ENCODE peak calls at places on chromosome 17, in six cellular contexts. J is NCI-H1092 treated with DMSO at 0.1 percent for 48 hours; Q is neuronal stem cell; R is COR-L47; H is AG04449; I is activated naive CD4-positive, alpha-beta T cell treated with anti-CD3 and anti-CD28 coated beads, Interleukin-2, amount 50 U/mL, for 16 hours. V is an unnamed sample.

GRCh38 chr17:28901866-28902818 is 737 bp downstream of the DHRS13 start:
- DNase-seq in R (peak; percentile 70), J (peak; percentile 67), Q (peak; percentile 45), H (no peak), I (peak; percentile 60), V (peak; percentile 94)

GRCh38 chr17:32732900-32733299 is 144.0 kb downstream of the MYO1D start:
- DNase-seq in I (no peak), Q (no peak), H (no peak), R (no peak), J (no peak), V (no peak)

GRCh38 chr17:1298616-1299015 is 19.2 kb downstream of the TRARG1 start:
- DNase-seq in I (peak; percentile 68), Q (no peak), J (no peak), R (no peak), H (no peak), V (peak; percentile 18)

GRCh38 chr17:27233059-27233458 is 60.9 kb upstream of the WSB1 start:
- DNase-seq in R (no peak), I (no peak), J (no peak), Q (no peak), H (no peak), V (no peak)

GRCh38 chr17:73872816-73873215 is 228.6 kb upstream of the SDK2 start:
- DNase-seq in I (no peak), J (no peak), H (no peak), R (peak; percentile 15), Q (no peak), V (peak; percentile 9)

GRCh38 chr17:58333396-58334207 is 5.0 kb upstream of the TSPOAP1 start:
- DNase-seq in R (no peak), Q (no peak), J (no peak), H (no peak), I (no peak), V (no peak)

GRCh38 chr17:80782536-80783427 is 208.9 kb upstream of the CHMP6 start:
- DNase-seq in R (no peak), Q (no peak), J (no peak), H (no peak), I (no peak), V (no peak)

GRCh38 chr17:5430413-5430999 is 8.4 kb downstream of the C1QBP start:
- DNase-seq in H (no peak), Q (no peak), R (no peak), J (no peak), I (no peak), V (no peak)

GRCh38 chr17:40122944-40123810 is 1.4 kb downstream of the MSL1 start:
- DNase-seq in J (peak; percentile 53), I (peak; percentile 69), Q (no peak), H (no peak), R (peak; percentile 29), V (peak; percentile 68)

GRCh38 chr17:79202476-79202875 is 127.9 kb downstream of the ENGASE start:
- DNase-seq in H (no peak), R (no peak), J (no peak), I (no peak), Q (no peak), V (no peak)

GRCh38 chr17:45791041-45791582 is 7.0 kb downstream of the CRHR1 start:
- DNase-seq in I (no peak), J (no peak), H (no peak), Q (no peak), R (no peak), V (no peak)

GRCh38 chr17:50458290-50458689 is 10.4 kb downstream of the CHAD start:
- DNase-seq in R (no peak), H (no peak), Q (no peak), I (no peak), J (no peak), V (no peak)

GRCh38 chr17:13362341-13363122 is 239.2 kb downstream of the HS3ST3A1 start:
- DNase-seq in J (no peak), I (no peak), H (no peak), R (no peak), Q (no peak), V (no peak)

GRCh38 chr17:63843387-63844292 is 1.2 kb upstream of the SMARCD2 start:
- DNase-seq in Q (no peak), H (no peak), J (no peak), I (peak; percentile 25), R (no peak), V (no peak)

GRCh38 chr17:62780273-62780672 is 27.8 kb downstream of the MARCHF10 start:
- DNase-seq in R (no peak), J (peak; percentile 17), H (no peak), I (no peak), Q (no peak), V (no peak)

GRCh38 chr17:41211845-41212466 is 14.5 kb upstream of the KRTAP9-2 start:
- DNase-seq in H (peak; percentile 7), Q (no peak), R (peak; percentile 78), I (no peak), J (peak; percentile 21), V (peak; percentile 29)

GRCh38 chr17:48071654-48072053 is 23.5 kb downstream of the NFE2L1 start:
- DNase-seq in H (no peak), R (no peak), I (no peak), Q (no peak), J (no peak), V (no peak)

GRCh38 chr17:69179227-69179952 is 37.7 kb upstream of the ABCA6 start:
- DNase-seq in I (no peak), R (no peak), H (peak; percentile 33), J (no peak), Q (no peak), V (no peak)

GRCh38 chr17:47905221-47905733 is 9.2 kb downstream of the SP2 start:
- DNase-seq in Q (no peak), J (no peak), R (no peak), I (no peak), H (peak; percentile 54), V (no peak)

GRCh38 chr17:33602981-33603380 is 309.9 kb upstream of the ASIC2 start:
- DNase-seq in Q (peak; percentile 69), I (no peak), J (no peak), H (no peak), R (no peak), V (no peak)

GRCh38 chr17:57461082-57461481 is 204.8 kb downstream of the MSI2 start:
- DNase-seq in I (no peak), H (no peak), Q (no peak), J (no peak), R (no peak), V (no peak)

GRCh38 chr17:20225162-20226115 is 216.3 kb downstream of the SPECC1 start:
- DNase-seq in H (no peak), I (no peak), Q (no peak), J (no peak), R (no peak), V (peak; percentile 17)

GRCh38 chr17:37884516-37884915 is 39.7 kb upstream of the TBC1D3K start:
- DNase-seq in Q (no peak), R (no peak), I (no peak), H (no peak), J (no peak), V (no peak)